ENCODE peak calls at places on chromosomes 2 and 18, in nine cellular contexts. S is fibroblast of lung, V is bronchial epithelial cell, P is mucosa of gallbladder, J is NCI-H1417, A is hypothalamus, E is C1 segment of cervical spinal cord, L is adipocyte, M is left ventricle myocardium inferior. H is an unnamed sample.

GRCh38 chr2:119707117-119708087 is 28.4 kb downstream of the TMEM177 start:
- DNase-seq in S (no peak), V (no peak), P (no peak), J (no peak), A (no peak), E (no peak), L (no peak), M (no peak), H (no peak)

GRCh38 chr2:29394311-29394710 is 279.1 kb downstream of the CLIP4 start:
- DNase-seq in S (no peak), V (no peak), P (no peak), J (no peak), A (no peak), E (no peak), L (no peak), M (no peak), H (no peak)

GRCh38 chr2:71813801-71814470 is 333.7 kb downstream of the CYP26B1 start:
- DNase-seq in S (no peak), V (no peak), P (no peak), J (no peak), A (no peak), E (no peak), L (no peak), M (no peak), H (peak; percentile 12)

GRCh38 chr2:224909885-224910517 is 132.3 kb downstream of the DOCK10 start:
- DNase-seq in S (peak; percentile 82), V (peak; percentile 85), P (peak; percentile 46), J (no peak), A (no peak), E (no peak), L (peak; percentile 76), M (peak; percentile 51), H (no peak)

GRCh38 chr2:53422979-53423378 is 344.6 kb upstream of the CHAC2 start:
- DNase-seq in S (peak; percentile 46), V (peak; percentile 39), P (no peak), J (peak; percentile 34), A (peak; percentile 14), E (peak; percentile 44), L (peak; percentile 77), M (no peak), H (peak; percentile 74)

GRCh38 chr2:50769416-50769815 is 262.5 kb downstream of the NRXN1 start:
- DNase-seq in S (no peak), V (no peak), P (peak; percentile 59), J (peak; percentile 75), A (no peak), E (no peak), L (no peak), M (no peak), H (no peak)

GRCh38 chr2:176508984-176509383 is 239.7 kb downstream of the MTX2 start:
- DNase-seq in S (peak; percentile 85), V (no peak), P (no peak), J (peak; percentile 2), A (no peak), E (no peak), L (no peak), M (no peak), H (no peak)

GRCh38 chr2:236507393-236508085 is 62.1 kb upstream of the ACKR3 start:
- DNase-seq in S (peak; percentile 65), V (peak; percentile 71), P (peak; percentile 47), J (no peak), A (peak; percentile 54), E (no peak), L (peak; percentile 36), M (peak; percentile 38), H (peak; percentile 86)

GRCh38 chr2:241211276-241211675 is 22.8 kb downstream of the ANO7 start:
- DNase-seq in S (no peak), V (no peak), P (no peak), J (no peak), A (no peak), E (no peak), L (no peak), M (no peak), H (no peak)

GRCh38 chr18:2417861-2418610 is 153.3 kb downstream of the METTL4 start:
- DNase-seq in S (peak; percentile 62), V (peak; percentile 77), P (no peak), J (no peak), A (no peak), E (no peak), L (no peak), M (no peak), H (no peak)

GRCh38 chr2:217905395-217905794 is 97.4 kb downstream of the TNS1 start:
- DNase-seq in S (no peak), V (no peak), P (no peak), J (no peak), A (peak; percentile 73), E (peak; percentile 51), L (no peak), M (peak; percentile 79), H (no peak)

GRCh38 chr2:32291746-32292145 is 14.0 kb downstream of the YIPF4 start:
- DNase-seq in S (no peak), V (no peak), P (no peak), J (no peak), A (no peak), E (no peak), L (peak; percentile 9), M (no peak), H (no peak)

GRCh38 chr2:86631846-86632485 is 8.3 kb upstream of the RNF103 start:
- DNase-seq in S (no peak), V (no peak), P (no peak), J (no peak), A (no peak), E (no peak), L (no peak), M (no peak), H (no peak)

GRCh38 chr18:56641714-56642331 is 3.4 kb upstream of the TXNL1 start:
- DNase-seq in S (peak; percentile 79), V (peak; percentile 69), P (no peak), J (no peak), A (no peak), E (no peak), L (no peak), M (no peak), H (no peak)

GRCh38 chr2:236855176-236855865 is 230.4 kb upstream of the COPS8 start:
- DNase-seq in S (no peak), V (no peak), P (no peak), J (no peak), A (no peak), E (no peak), L (no peak), M (no peak), H (no peak)

GRCh38 chr18:7147399-7147798 is 29.8 kb upstream of the LAMA1 start:
- DNase-seq in S (no peak), V (no peak), P (no peak), J (no peak), A (no peak), E (no peak), L (no peak), M (no peak), H (no peak)